ENCODE peak calls at places on chromosome 22, in nine cellular contexts. One of them, this sample, is unnamed.

GRCh38 chr22:26592368-26593015 is 2.6 kb upstream of the TPST2 start:
- DNase-seq in A549: no peak
- DNase-seq in heart left ventricle: no peak
- DNase-seq in lower leg skin: no peak
- DNase-seq in GM12891: peak; percentile 34
- DNase-seq in stomach: peak; percentile 26
- DNase-seq in adrenal gland: no peak
- DNase-seq in body of pancreas: no peak
- DNase-seq in Peyer's patch: peak; percentile 81
- DNase-seq in this sample: no peak

GRCh38 chr22:38657248-38657909 is 941 bp downstream of the CBY1 start:
- DNase-seq in A549: peak; percentile 3
- DNase-seq in heart left ventricle: no peak
- DNase-seq in lower leg skin: no peak
- DNase-seq in GM12891: no peak
- DNase-seq in stomach: no peak
- DNase-seq in adrenal gland: peak; percentile 49
- DNase-seq in body of pancreas: peak; percentile 56
- DNase-seq in Peyer's patch: peak; percentile 64
- DNase-seq in this sample: no peak

GRCh38 chr22:43501951-43502874 is 90.4 kb downstream of the MPPED1 start:
- DNase-seq in A549: no peak
- DNase-seq in heart left ventricle: no peak
- DNase-seq in lower leg skin: no peak
- DNase-seq in GM12891: no peak
- DNase-seq in stomach: no peak
- DNase-seq in adrenal gland: no peak
- DNase-seq in body of pancreas: no peak
- DNase-seq in Peyer's patch: no peak
- DNase-seq in this sample: no peak

GRCh38 chr22:44776535-44777363 is 24.4 kb downstream of the ARHGAP8 start:
- DNase-seq in A549: no peak
- DNase-seq in heart left ventricle: no peak
- DNase-seq in lower leg skin: no peak
- DNase-seq in GM12891: no peak
- DNase-seq in stomach: no peak
- DNase-seq in adrenal gland: no peak
- DNase-seq in body of pancreas: no peak
- DNase-seq in Peyer's patch: no peak
- DNase-seq in this sample: no peak

GRCh38 chr22:30202531-30203006 is 44.0 kb downstream of the LIF start:
- DNase-seq in A549: no peak
- DNase-seq in heart left ventricle: no peak
- DNase-seq in lower leg skin: no peak
- DNase-seq in GM12891: no peak
- DNase-seq in stomach: peak; percentile 81
- DNase-seq in adrenal gland: no peak
- DNase-seq in body of pancreas: peak; percentile 58
- DNase-seq in Peyer's patch: no peak
- DNase-seq in this sample: no peak

GRCh38 chr22:38305481-38306448 is 11.5 kb downstream of the CSNK1E start:
- DNase-seq in A549: no peak
- DNase-seq in heart left ventricle: peak; percentile 47
- DNase-seq in lower leg skin: no peak
- DNase-seq in GM12891: no peak
- DNase-seq in stomach: no peak
- DNase-seq in adrenal gland: no peak
- DNase-seq in body of pancreas: peak; percentile 43
- DNase-seq in Peyer's patch: peak; percentile 74
- DNase-seq in this sample: no peak

GRCh38 chr22:40409613-40410113 is 39.3 kb downstream of the SGSM3 start:
- DNase-seq in A549: no peak
- DNase-seq in heart left ventricle: no peak
- DNase-seq in lower leg skin: no peak
- DNase-seq in GM12891: no peak
- DNase-seq in stomach: no peak
- DNase-seq in adrenal gland: no peak
- DNase-seq in body of pancreas: no peak
- DNase-seq in Peyer's patch: no peak
- DNase-seq in this sample: no peak

GRCh38 chr22:36323182-36323854 is 64.4 kb downstream of the MYH9 start:
- DNase-seq in A549: no peak
- DNase-seq in heart left ventricle: peak; percentile 76
- DNase-seq in lower leg skin: peak; percentile 76
- DNase-seq in GM12891: no peak
- DNase-seq in stomach: peak; percentile 73
- DNase-seq in adrenal gland: peak; percentile 88
- DNase-seq in body of pancreas: no peak
- DNase-seq in Peyer's patch: peak; percentile 64
- DNase-seq in this sample: no peak

GRCh38 chr22:23282089-23282501 is 101.8 kb downstream of the BCR start:
- DNase-seq in A549: peak; percentile 35
- DNase-seq in heart left ventricle: no peak
- DNase-seq in lower leg skin: peak; percentile 78
- DNase-seq in GM12891: no peak
- DNase-seq in stomach: peak; percentile 81
- DNase-seq in adrenal gland: peak; percentile 93
- DNase-seq in body of pancreas: peak; percentile 56
- DNase-seq in Peyer's patch: peak; percentile 75
- DNase-seq in this sample: peak; percentile 40

GRCh38 chr22:50059185-50059880 is 1.2 kb upstream of the TTLL8 start:
- DNase-seq in A549: peak; percentile 62
- DNase-seq in heart left ventricle: no peak
- DNase-seq in lower leg skin: no peak
- DNase-seq in GM12891: no peak
- DNase-seq in stomach: no peak
- DNase-seq in adrenal gland: no peak
- DNase-seq in body of pancreas: no peak
- DNase-seq in Peyer's patch: no peak
- DNase-seq in this sample: no peak

GRCh38 chr22:36612458-36612857 is 83.5 kb upstream of the EIF3D start:
- DNase-seq in A549: no peak
- DNase-seq in heart left ventricle: no peak
- DNase-seq in lower leg skin: no peak
- DNase-seq in GM12891: no peak
- DNase-seq in stomach: no peak
- DNase-seq in adrenal gland: no peak
- DNase-seq in body of pancreas: peak; percentile 72
- DNase-seq in Peyer's patch: peak; percentile 14
- DNase-seq in this sample: no peak

DNA sequence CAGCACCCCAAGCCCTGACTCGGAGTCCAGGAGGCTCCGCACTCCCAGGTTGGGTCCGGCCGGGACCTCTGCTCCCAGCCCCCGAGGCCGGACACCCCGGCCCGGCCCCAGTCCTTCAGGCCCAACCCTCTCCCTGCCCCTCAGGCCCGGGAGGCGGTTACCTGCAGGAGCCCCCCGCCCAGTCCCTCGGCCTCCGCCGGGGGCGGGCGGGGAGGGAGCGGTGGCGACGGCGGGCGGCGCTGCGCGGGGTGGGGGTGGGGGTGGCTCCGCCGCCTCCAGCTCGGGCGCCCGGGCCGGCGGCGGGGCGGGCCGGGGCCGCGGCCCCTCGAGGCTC is 308 bp downstream of the TCF20 start:
- DNase-seq in A549: no peak
- DNase-seq in heart left ventricle: no peak
- DNase-seq in lower leg skin: no peak
- DNase-seq in GM12891: no peak
- DNase-seq in stomach: no peak
- DNase-seq in adrenal gland: no peak
- DNase-seq in body of pancreas: peak; percentile 37
- DNase-seq in Peyer's patch: peak; percentile 53
- DNase-seq in this sample: no peak
- TF ChIP-seq POLR2A in A549: no peak
- TF ChIP-seq POLR2A in heart left ventricle: no peak
- TF ChIP-seq POLR2A in lower leg skin: no peak
- TF ChIP-seq POLR2A in GM12891: no peak
- TF ChIP-seq POLR2A in stomach: no peak
- TF ChIP-seq POLR2A in adrenal gland: no peak
- TF ChIP-seq POLR2A in body of pancreas: no peak
- TF ChIP-seq POLR2A in Peyer's patch: no peak
- TF ChIP-seq POLR2A in this sample: no peak

GRCh38 chr22:24455751-24456426 is 28.5 kb downstream of the ADORA2A start:
- DNase-seq in A549: no peak
- DNase-seq in heart left ventricle: peak; percentile 78
- DNase-seq in lower leg skin: no peak
- DNase-seq in GM12891: no peak
- DNase-seq in stomach: no peak
- DNase-seq in adrenal gland: peak; percentile 93
- DNase-seq in body of pancreas: peak; percentile 29
- DNase-seq in Peyer's patch: no peak
- DNase-seq in this sample: no peak

GRCh38 chr22:24465566-24465965 is 29.6 kb upstream of the UPB1 start:
- DNase-seq in A549: no peak
- DNase-seq in heart left ventricle: no peak
- DNase-seq in lower leg skin: no peak
- DNase-seq in GM12891: no peak
- DNase-seq in stomach: no peak
- DNase-seq in adrenal gland: no peak
- DNase-seq in body of pancreas: no peak
- DNase-seq in Peyer's patch: no peak
- DNase-seq in this sample: no peak

GRCh38 chr22:24457894-24458293 is 30.5 kb downstream of the ADORA2A start:
- DNase-seq in A549: no peak
- DNase-seq in heart left ventricle: no peak
- DNase-seq in lower leg skin: no peak
- DNase-seq in GM12891: no peak
- DNase-seq in stomach: no peak
- DNase-seq in adrenal gland: no peak
- DNase-seq in body of pancreas: no peak
- DNase-seq in Peyer's patch: no peak
- DNase-seq in this sample: no peak

GRCh38 chr22:24459911-24460310 is 32.5 kb downstream of the ADORA2A start:
- DNase-seq in A549: no peak
- DNase-seq in heart left ventricle: no peak
- DNase-seq in lower leg skin: no peak
- DNase-seq in GM12891: no peak
- DNase-seq in stomach: no peak
- DNase-seq in adrenal gland: no peak
- DNase-seq in body of pancreas: no peak
- DNase-seq in Peyer's patch: no peak
- DNase-seq in this sample: no peak

GRCh38 chr22:24460418-24461089 is 33.2 kb downstream of the ADORA2A start:
- DNase-seq in A549: no peak
- DNase-seq in heart left ventricle: no peak
- DNase-seq in lower leg skin: no peak
- DNase-seq in GM12891: no peak
- DNase-seq in stomach: no peak
- DNase-seq in adrenal gland: no peak
- DNase-seq in body of pancreas: no peak
- DNase-seq in Peyer's patch: no peak
- DNase-seq in this sample: no peak
- TF ChIP-seq POLR2A in A549: no peak
- TF ChIP-seq POLR2A in heart left ventricle: no peak
- TF ChIP-seq POLR2A in lower leg skin: no peak
- TF ChIP-seq POLR2A in GM12891: peak; percentile 52
- TF ChIP-seq POLR2A in stomach: no peak
- TF ChIP-seq POLR2A in adrenal gland: no peak
- TF ChIP-seq POLR2A in body of pancreas: no peak
- TF ChIP-seq POLR2A in Peyer's patch: no peak
- TF ChIP-seq POLR2A in this sample: no peak

GRCh38 chr22:21964918-21965484 is 12.4 kb upstream of the PPM1F start:
- DNase-seq in A549: no peak
- DNase-seq in heart left ventricle: no peak
- DNase-seq in lower leg skin: no peak
- DNase-seq in GM12891: no peak
- DNase-seq in stomach: no peak
- DNase-seq in adrenal gland: no peak
- DNase-seq in body of pancreas: no peak
- DNase-seq in Peyer's patch: no peak
- DNase-seq in this sample: no peak

GRCh38 chr22:21968452-21969129 is 14.0 kb downstream of the TOP3B start:
- DNase-seq in A549: no peak
- DNase-seq in heart left ventricle: no peak
- DNase-seq in lower leg skin: no peak
- DNase-seq in GM12891: no peak
- DNase-seq in stomach: no peak
- DNase-seq in adrenal gland: no peak
- DNase-seq in body of pancreas: no peak
- DNase-seq in Peyer's patch: no peak
- DNase-seq in this sample: no peak

GRCh38 chr22:21967693-21968271 is 14.8 kb downstream of the TOP3B start:
- DNase-seq in A549: no peak
- DNase-seq in heart left ventricle: peak; percentile 36
- DNase-seq in lower leg skin: no peak
- DNase-seq in GM12891: no peak
- DNase-seq in stomach: no peak
- DNase-seq in adrenal gland: no peak
- DNase-seq in body of pancreas: no peak
- DNase-seq in Peyer's patch: no peak
- DNase-seq in this sample: no peak

GRCh38 chr22:21965762-21966288 is 13.2 kb upstream of the PPM1F start:
- DNase-seq in A549: no peak
- DNase-seq in heart left ventricle: no peak
- DNase-seq in lower leg skin: no peak
- DNase-seq in GM12891: no peak
- DNase-seq in stomach: no peak
- DNase-seq in adrenal gland: no peak
- DNase-seq in body of pancreas: no peak
- DNase-seq in Peyer's patch: no peak
- DNase-seq in this sample: no peak

GRCh38 chr22:21966643-21967516 is 14.2 kb upstream of the PPM1F start:
- DNase-seq in A549: no peak
- DNase-seq in heart left ventricle: no peak
- DNase-seq in lower leg skin: no peak
- DNase-seq in GM12891: no peak
- DNase-seq in stomach: no peak
- DNase-seq in adrenal gland: no peak
- DNase-seq in body of pancreas: no peak
- DNase-seq in Peyer's patch: no peak
- DNase-seq in this sample: no peak
- TF ChIP-seq POLR2A in A549: no peak
- TF ChIP-seq POLR2A in heart left ventricle: no peak
- TF ChIP-seq POLR2A in lower leg skin: no peak
- TF ChIP-seq POLR2A in GM12891: no peak
- TF ChIP-seq POLR2A in stomach: no peak
- TF ChIP-seq POLR2A in adrenal gland: no peak
- TF ChIP-seq POLR2A in body of pancreas: no peak
- TF ChIP-seq POLR2A in Peyer's patch: no peak
- TF ChIP-seq POLR2A in this sample: no peak

DNA sequence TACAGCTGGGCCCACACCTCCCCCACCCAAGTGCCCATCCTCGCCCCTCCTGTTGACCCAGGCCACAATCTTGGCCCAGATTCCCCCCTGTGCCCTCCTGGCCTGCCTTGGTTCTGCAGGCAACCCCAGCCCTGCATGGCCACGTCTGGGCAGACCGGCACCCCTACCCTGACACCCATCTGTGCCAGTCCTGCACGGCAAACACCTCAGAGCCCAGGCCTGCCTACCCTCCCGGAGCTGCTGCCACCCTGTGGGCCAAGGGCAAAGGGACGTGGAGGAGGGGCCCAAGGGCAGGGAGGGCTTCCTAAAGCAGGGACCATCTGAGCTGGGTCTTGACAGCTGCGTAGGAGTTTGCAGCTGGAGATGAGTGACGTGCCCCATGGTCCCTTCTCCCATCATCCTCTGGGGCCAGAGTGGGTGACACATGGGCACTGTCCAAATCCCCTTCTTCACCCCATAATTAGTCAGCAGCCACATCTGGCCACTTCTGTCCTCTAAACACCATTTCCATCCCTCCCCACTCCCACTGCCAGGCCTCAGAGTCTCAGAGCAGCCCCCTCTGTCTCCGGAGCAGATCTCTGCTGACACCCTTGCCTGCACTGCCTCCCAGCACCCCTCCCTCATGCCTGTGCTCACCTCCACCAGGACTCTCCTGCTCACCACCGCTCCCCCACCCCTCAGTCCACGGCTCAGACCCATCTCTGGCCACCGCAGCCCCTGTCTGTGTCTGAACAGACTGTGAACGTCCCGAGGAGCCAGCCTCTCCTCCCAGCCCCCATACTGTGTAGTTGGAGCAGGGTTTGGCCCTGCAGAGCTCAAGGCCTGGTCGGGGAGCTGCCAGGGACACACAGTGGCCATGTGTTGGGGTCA is 35.6 kb upstream of the PPARA start:
- DNase-seq in A549: no peak
- DNase-seq in heart left ventricle: no peak
- DNase-seq in lower leg skin: no peak
- DNase-seq in GM12891: no peak
- DNase-seq in stomach: no peak
- DNase-seq in adrenal gland: peak; percentile 53
- DNase-seq in body of pancreas: peak; percentile 56
- DNase-seq in Peyer's patch: no peak
- DNase-seq in this sample: peak; percentile 47
- TF ChIP-seq POLR2A in A549: no peak
- TF ChIP-seq POLR2A in heart left ventricle: no peak
- TF ChIP-seq POLR2A in lower leg skin: no peak
- TF ChIP-seq POLR2A in GM12891: no peak
- TF ChIP-seq POLR2A in stomach: no peak
- TF ChIP-seq POLR2A in adrenal gland: no peak
- TF ChIP-seq POLR2A in body of pancreas: no peak
- TF ChIP-seq POLR2A in Peyer's patch: no peak
- TF ChIP-seq POLR2A in this sample: no peak

This sample was measured in gastrocnemius medialis.